ENCODE peak calls at places on chromosomes 7 and 10, in five cellular contexts. Z is sigmoid colon, K is prostate gland, X is transverse colon, J is GM12878. G is an unnamed sample. For H3K4me1, the result is how much of the 10 kb centered on the place peaks cover.

GRCh38 chr10:124703778-124704427 is 40.3 kb downstream of the FAM53B start:
- DNase-seq in K (no peak), J (no peak), X (no peak), Z (peak), G (peak)

GRCh38 chr10:112991888-112992491 is 41.9 kb downstream of the TCF7L2 start:
- DNase-seq in K (peak), X (no peak), J (no peak), Z (no peak), G (no peak)

GRCh38 chr10:127907411-127908105 is 655 bp downstream of the PTPRE start:
- DNase-seq in X (peak), Z (peak), J (no peak), K (no peak), G (peak)

GRCh38 chr7:120583835-120584586 is 273.9 kb downstream of the TSPAN12 start:
- DNase-seq in K (no peak), X (no peak), J (no peak), Z (no peak), G (no peak)

GRCh38 chr7:158944950-158945349 is 88.6 kb downstream of the DYNC2I1 start:
- DNase-seq in J (no peak), X (no peak), K (no peak), Z (no peak), G (no peak)

GRCh38 chr7:121985476-121985875 is 112.5 kb downstream of the PTPRZ1 start:
- DNase-seq in X (no peak), K (no peak), J (no peak), Z (no peak), G (no peak)

GRCh38 chr7:117775826-117776623 is 97.2 kb downstream of the CTTNBP2 start:
- DNase-seq in J (no peak), Z (no peak), K (no peak), X (no peak), G (no peak)

GRCh38 chr7:111025013-111025412 is 65.9 kb upstream of the LRRN3 start:
- DNase-seq in J (no peak), X (no peak), Z (no peak), K (no peak), G (no peak)

GRCh38 chr7:147700702-147701101 is 889.9 kb upstream of the C7orf33 start:
- DNase-seq in Z (no peak), X (no peak), K (no peak), J (no peak), G (no peak)

GRCh38 chr10:113303747-113304146 is 249.1 kb upstream of the HABP2 start:
- DNase-seq in J (no peak), X (no peak), Z (no peak), K (no peak), G (no peak)

GRCh38 chr10:77685494-77685893 is 47.9 kb upstream of the KCNMA1 start:
- DNase-seq in Z (no peak), J (no peak), K (no peak), X (no peak), G (no peak)

GRCh38 chr10:117884592-117884991 is 162.1 kb downstream of the RAB11FIP2 start:
- DNase-seq in J (no peak), Z (no peak), K (no peak), X (no peak), G (no peak)

GRCh38 chr7:154928136-154929005 is 74.6 kb downstream of the PAXIP1 start:
- DNase-seq in J (peak), X (peak), Z (no peak), K (peak), G (peak)

GRCh38 chr10:26468691-26469090 is 30.6 kb downstream of the APBB1IP start:
- DNase-seq in Z (no peak), J (no peak), K (no peak), X (peak), G (no peak)

GRCh38 chr10:120495226-120495625 is 38.2 kb downstream of the PLPP4 start:
- DNase-seq in K (no peak), Z (no peak), X (no peak), J (no peak), G (no peak)

GRCh38 chr7:32479574-32480200 is 10.5 kb downstream of the LSM5 start:
- DNase-seq in J (no peak), X (no peak), Z (no peak), K (no peak), G (no peak)

GRCh38 chr7:106915873-106916272 is 50.8 kb downstream of the PIK3CG start:
- DNase-seq in K (no peak), X (no peak), Z (no peak), J (peak), G (no peak)

GRCh38 chr10:128739937-128740336 is 613.7 kb upstream of the MKI67 start:
- DNase-seq in X (no peak), K (no peak), Z (no peak), J (no peak), G (no peak)

GRCh38 chr7:116210345-116211005 is at the start of gene TES:
- DNase-seq in Z (peak), K (peak), J (no peak), X (peak), G (peak)

GRCh38 chr10:3716093-3716492 is 68.9 kb downstream of the KLF6 start:
- DNase-seq in J (no peak), K (no peak), X (no peak), Z (no peak), G (no peak)

GRCh38 chr7:45920543-45921380 is at the start of gene IGFBP3:
- DNase-seq in Z (no peak), J (no peak), X (no peak), K (peak), G (no peak)

GRCh38 chr10:62637249-62638061 is 167.1 kb upstream of the ADO start:
- DNase-seq in K (no peak), J (peak), Z (no peak), X (peak), G (peak)

GRCh38 chr10:71888623-71889387 is 37.8 kb upstream of the PSAP start:
- DNase-seq in X (peak), K (peak), Z (peak), J (peak), G (peak)

GRCh38 chr10:8269976-8270375 is 215.5 kb downstream of the GATA3 start:
- DNase-seq in K (no peak), Z (no peak), J (no peak), X (no peak), G (no peak)

GRCh38 chr10:12214763-12215218 is 18.8 kb downstream of the CDC123 start:
- DNase-seq in J (no peak), K (peak), X (peak), Z (no peak), G (no peak)

GRCh38 chr7:51457079-51457478 is 140.5 kb upstream of the COBL start:
- DNase-seq in X (no peak), K (no peak), J (no peak), Z (no peak), G (no peak)

GRCh38 chr7:131031100-131031868 is 296.4 kb upstream of the MKLN1 start:
- DNase-seq in Z (no peak), J (peak), X (no peak), K (no peak), G (no peak)
- H3K4me1 ChIP-seq in Z (under half), J (half or more), X (half or more), K (under half), G (half or more)

DNA sequence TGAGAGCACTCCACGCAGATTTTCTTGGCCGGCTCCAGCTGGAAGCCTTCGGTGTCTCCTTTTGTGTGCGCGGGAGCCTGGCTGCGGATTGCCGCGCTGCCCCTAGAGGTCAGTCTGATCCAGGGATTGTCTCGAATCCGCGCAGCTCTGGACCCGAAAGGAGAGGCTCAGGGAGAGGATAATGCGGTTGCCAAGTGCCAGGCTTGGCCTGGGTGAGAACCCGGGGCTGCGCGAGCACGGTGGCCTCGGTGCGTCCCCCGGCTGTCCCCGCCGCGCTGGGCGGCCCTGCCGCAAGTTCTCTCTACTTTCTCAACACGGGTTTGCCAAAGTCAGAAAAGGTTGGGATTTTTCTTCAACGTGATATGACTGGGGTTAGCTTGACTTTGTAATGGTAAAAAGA is 140.9 kb downstream of the ADCYAP1R1 start:
- DNase-seq in J (no peak), X (peak), K (peak), Z (no peak), G (peak)
- TF ChIP-seq POLR2AphosphoS5 in J (no peak), X (no peak), K (no peak), Z (no peak), G (no peak)

GRCh38 chr7:47852330-47853245 is 95.7 kb downstream of the PKD1L1 start:
- DNase-seq in K (no peak), X (no peak), J (no peak), Z (no peak), G (no peak)
- TF ChIP-seq CTCF in K (no peak), X (no peak), J (peak), Z (no peak), G (no peak)

GRCh38 chr10:49841615-49842180 is 79.6 kb upstream of the OGDHL start:
- DNase-seq in J (no peak), K (no peak), Z (no peak), X (no peak), G (no peak)
- H3K4me1 ChIP-seq in J (under half), K (under half), Z (under half), X (under half), G (under half)

GRCh38 chr7:142443614-142444013 is 185.8 kb upstream of the PRSS58 start:
- DNase-seq in K (no peak), X (no peak), J (no peak), Z (no peak), G (no peak)
- TF ChIP-seq POLR2AphosphoS5 in K (no peak), X (no peak), J (no peak), Z (no peak), G (no peak)

G was measured in stomach.